ENCODE peak calls at places on chromosome 12, in seven cellular contexts. N, G, C, L, S, X and A are unnamed samples.

GRCh38 chr12:51923506-51924365 is 16.4 kb downstream of the ACVRL1 start:
- DNase-seq in X (peak; percentile 52), C (no peak), N (no peak), L (no peak), G (peak; percentile 42), S (peak; percentile 28), A (no peak)

GRCh38 chr12:57894577-57895292 is 46.6 kb upstream of the ATP23 start:
- DNase-seq in C (no peak), L (no peak), S (no peak), N (no peak), G (no peak), X (no peak), A (no peak)

GRCh38 chr12:48824905-48825304 is 6.6 kb downstream of the CACNB3 start:
- DNase-seq in N (no peak), S (no peak), L (no peak), X (no peak), G (no peak), C (no peak), A (no peak)

GRCh38 chr12:109753054-109753401 is 39.4 kb downstream of the FAM222A start:
- DNase-seq in G (no peak), C (no peak), N (no peak), X (no peak), L (no peak), S (no peak), A (no peak)

GRCh38 chr12:3122841-3123678 is 45.9 kb downstream of the TSPAN9 start:
- DNase-seq in L (peak; percentile 69), S (no peak), G (no peak), C (peak; percentile 35), X (no peak), N (no peak), A (no peak)

GRCh38 chr12:120126635-120127005 is 10.1 kb upstream of the RAB35 start:
- DNase-seq in N (no peak), L (peak; percentile 80), X (no peak), C (no peak), S (no peak), G (no peak), A (peak; percentile 79)

GRCh38 chr12:115584156-115584555 is 693.3 kb downstream of the MED13L start:
- DNase-seq in L (no peak), G (no peak), C (no peak), S (no peak), N (peak; percentile 52), X (no peak), A (no peak)

GRCh38 chr12:79548525-79548924 is 142.2 kb downstream of the PAWR start:
- DNase-seq in X (no peak), N (no peak), S (no peak), L (no peak), G (no peak), C (no peak), A (no peak)

GRCh38 chr12:15854916-15855315 is 27.3 kb upstream of the STRAP start:
- DNase-seq in C (no peak), N (no peak), G (no peak), X (no peak), L (no peak), S (no peak), A (no peak)

GRCh38 chr12:53196486-53196885 is 10.6 kb downstream of the ITGB7 start:
- DNase-seq in C (no peak), G (no peak), X (no peak), L (no peak), N (no peak), S (no peak), A (no peak)

GRCh38 chr12:120254809-120255208 is 10.7 kb downstream of the PXN start:
- DNase-seq in X (no peak), C (no peak), N (no peak), G (no peak), S (no peak), L (no peak), A (no peak)

GRCh38 chr12:3752741-3753486 is at the start of gene CRACR2A:
- DNase-seq in C (peak; percentile 40), N (no peak), G (peak; percentile 83), X (peak; percentile 84), S (peak; percentile 91), L (peak; percentile 79), A (peak; percentile 53)

GRCh38 chr12:78229491-78230209 is 399.0 kb downstream of the NAV3 start:
- DNase-seq in L (peak; percentile 81), N (peak; percentile 18), X (peak; percentile 8), G (no peak), C (no peak), S (peak; percentile 38), A (no peak)

GRCh38 chr12:52630104-52630500 is 11.7 kb upstream of the KRT73 start:
- DNase-seq in N (no peak), X (no peak), S (no peak), G (no peak), L (no peak), C (no peak), A (no peak)

GRCh38 chr12:29519585-29520182 is 22.2 kb upstream of the OVCH1 start:
- DNase-seq in X (no peak), S (peak; percentile 34), L (peak; percentile 79), G (peak; percentile 2), N (no peak), C (no peak), A (no peak)

GRCh38 chr12:101876861-101877815 is at the start of gene DRAM1:
- DNase-seq in S (peak; percentile 85), X (peak; percentile 71), N (peak; percentile 54), C (peak; percentile 56), L (peak; percentile 95), G (peak; percentile 80), A (peak; percentile 85)

GRCh38 chr12:138898-139534 is 72.4 kb downstream of the IQSEC3 start:
- DNase-seq in X (peak; percentile 22), S (peak; percentile 26), L (peak; percentile 45), G (no peak), C (no peak), N (no peak), A (peak; percentile 17)

GRCh38 chr12:28222959-28223662 is 32.9 kb downstream of the CCDC91 start:
- DNase-seq in L (no peak), C (no peak), S (peak; percentile 71), X (peak; percentile 2), G (peak; percentile 17), N (no peak), A (no peak)

GRCh38 chr12:123948401-123949117 is 24.1 kb downstream of the CCDC92 start:
- DNase-seq in C (no peak), X (no peak), N (no peak), L (no peak), G (no peak), S (no peak), A (no peak)

GRCh38 chr12:5348057-5348456 is 83.9 kb upstream of the NTF3 start:
- DNase-seq in L (no peak), X (no peak), G (no peak), S (no peak), C (no peak), N (no peak), A (no peak)

GRCh38 chr12:83077037-83077436 is 390.3 kb downstream of the TMTC2 start:
- DNase-seq in N (no peak), S (no peak), G (no peak), C (no peak), L (no peak), X (no peak), A (no peak)

GRCh38 chr12:49187184-49187583 is 1.7 kb downstream of the TUBA1A start:
- DNase-seq in L (peak; percentile 75), N (no peak), G (no peak), C (no peak), S (no peak), X (no peak), A (no peak)

GRCh38 chr12:102948941-102949352 is 8.5 kb upstream of the ASCL1 start:
- DNase-seq in L (peak; percentile 64), X (peak; percentile 36), N (no peak), G (peak; percentile 45), S (peak; percentile 38), C (no peak), A (no peak)

GRCh38 chr12:48001426-48002178 is 2.7 kb downstream of the COL2A1 start:
- DNase-seq in L (no peak), X (no peak), G (peak; percentile 29), S (no peak), N (no peak), C (no peak), A (no peak)

GRCh38 chr12:106049105-106049504 is 89.6 kb downstream of the NUAK1 start:
- DNase-seq in C (no peak), S (no peak), G (no peak), N (no peak), X (no peak), L (no peak), A (no peak)

GRCh38 chr12:53735556-53735955 is 8.3 kb upstream of the CALCOCO1 start:
- DNase-seq in C (no peak), G (no peak), S (no peak), N (no peak), L (no peak), X (no peak), A (no peak)

GRCh38 chr12:45343269-45344051 is 127.6 kb downstream of the ANO6 start:
- DNase-seq in C (no peak), S (no peak), L (peak; percentile 58), X (no peak), N (no peak), G (no peak), A (no peak)

GRCh38 chr12:31407562-31407961 is 81.6 kb upstream of the SINHCAF start:
- DNase-seq in S (no peak), G (no peak), L (no peak), X (no peak), N (no peak), C (no peak), A (no peak)

GRCh38 chr12:24822121-24822899 is 126.6 kb downstream of the BCAT1 start:
- DNase-seq in X (no peak), N (no peak), C (no peak), G (no peak), L (peak; percentile 97), S (peak; percentile 29), A (no peak)

GRCh38 chr12:401235-402126 is at the start of gene CCDC77:
- DNase-seq in X (peak; percentile 94), C (no peak), L (peak; percentile 93), G (peak; percentile 95), N (peak; percentile 48), S (peak; percentile 96), A (no peak)

GRCh38 chr12:114481200-114481535 is 75.2 kb upstream of the TBX5 start:
- DNase-seq in C (no peak), N (no peak), X (no peak), G (no peak), L (no peak), S (no peak), A (no peak)

GRCh38 chr12:107310621-107311020 is 217.3 kb upstream of the CRY1 start:
- DNase-seq in G (no peak), S (no peak), N (no peak), L (no peak), X (no peak), C (no peak), A (no peak)

GRCh38 chr12:3038931-3039510 is 38.2 kb upstream of the TSPAN9 start:
- DNase-seq in S (no peak), N (no peak), L (no peak), G (no peak), C (no peak), X (no peak), A (no peak)